ENCODE peak calls at places on chromosomes 12 and 14, in seven cellular contexts. Y is T-helper 9 cell; X is fibroblast of villous mesenchyme; P is skeletal muscle cell; Z is HFFc6; F is mucosa of gallbladder; M is CD4-positive, alpha-beta T cell. R is an unnamed sample.

GRCh38 chr14:96797943-96798349 is 764 bp downstream of the VRK1 start:
- DNase-seq in Y (no peak), X (peak; percentile 17), P (no peak), Z (no peak), F (no peak), M (no peak), R (peak; percentile 11)

GRCh38 chr14:35992816-35993511 is 166.8 kb downstream of the BRMS1L start:
- DNase-seq in Y (no peak), X (no peak), P (no peak), Z (no peak), F (no peak), M (no peak), R (no peak)

GRCh38 chr12:8953773-8954402 is 4.4 kb upstream of the M6PR start:
- DNase-seq in Y (peak; percentile 54), X (no peak), P (no peak), Z (no peak), F (no peak), M (peak; percentile 45), R (peak; percentile 46)

GRCh38 chr14:38255408-38255672 is 553 bp downstream of the CLEC14A start:
- DNase-seq in Y (no peak), X (no peak), P (no peak), Z (no peak), F (no peak), M (no peak), R (no peak)

GRCh38 chr12:43766291-43766690 is 7.5 kb downstream of the IRAK4 start:
- DNase-seq in Y (no peak), X (peak; percentile 19), P (no peak), Z (peak; percentile 20), F (no peak), M (no peak), R (no peak)

GRCh38 chr12:83843531-83843930 is 1069.1 kb downstream of the SLC6A15 start:
- DNase-seq in Y (no peak), X (no peak), P (peak; percentile 58), Z (no peak), F (no peak), M (no peak), R (no peak)

GRCh38 chr12:24596768-24597388 is 352.0 kb downstream of the BCAT1 start:
- DNase-seq in Y (no peak), X (peak; percentile 65), P (no peak), Z (peak; percentile 10), F (no peak), M (no peak), R (no peak)

GRCh38 chr12:104219361-104219892 is 3.8 kb downstream of the TXNRD1 start:
- DNase-seq in Y (no peak), X (peak; percentile 99), P (peak; percentile 91), Z (peak; percentile 99), F (peak; percentile 57), M (no peak), R (no peak)

GRCh38 chr14:70808023-70808401 is 1.3 kb downstream of the MAP3K9 start:
- DNase-seq in Y (peak; percentile 34), X (no peak), P (no peak), Z (no peak), F (peak; percentile 17), M (peak; percentile 46), R (peak; percentile 55)

GRCh38 chr14:33738481-33738880 is 212.4 kb downstream of the EGLN3 start:
- DNase-seq in Y (no peak), X (no peak), P (no peak), Z (no peak), F (no peak), M (no peak), R (no peak)

GRCh38 chr12:5430639-5431603 is 987 bp upstream of the NTF3 start:
- DNase-seq in Y (no peak), X (no peak), P (no peak), Z (no peak), F (no peak), M (no peak), R (no peak)

GRCh38 chr12:94954029-94954685 is 49.3 kb downstream of the NDUFA12 start:
- DNase-seq in Y (no peak), X (peak; percentile 97), P (peak; percentile 47), Z (peak; percentile 21), F (peak; percentile 12), M (no peak), R (no peak)

GRCh38 chr14:104888489-104889373 is 23.7 kb downstream of the CEP170B start:
- DNase-seq in Y (no peak), X (no peak), P (no peak), Z (no peak), F (no peak), M (no peak), R (peak; percentile 2)

GRCh38 chr12:15122349-15122748 is 98.9 kb downstream of the RERG start:
- DNase-seq in Y (no peak), X (no peak), P (no peak), Z (no peak), F (no peak), M (no peak), R (no peak)

GRCh38 chr12:10673660-10674384 is at the start of gene STYK1:
- DNase-seq in Y (peak; percentile 60), X (peak; percentile 28), P (no peak), Z (peak; percentile 15), F (peak; percentile 71), M (peak; percentile 60), R (peak; percentile 76)

GRCh38 chr12:128076188-128076587 is 190.8 kb upstream of the TMEM132C start:
- DNase-seq in Y (no peak), X (peak; percentile 94), P (peak; percentile 64), Z (peak; percentile 13), F (no peak), M (no peak), R (no peak)

GRCh38 chr14:81449114-81449513 is 49.0 kb upstream of the STON2 start:
- DNase-seq in Y (no peak), X (no peak), P (no peak), Z (no peak), F (no peak), M (no peak), R (no peak)

GRCh38 chr12:89960011-89960507 is 251.4 kb upstream of the ATP2B1 start:
- DNase-seq in Y (no peak), X (peak; percentile 73), P (no peak), Z (no peak), F (no peak), M (no peak), R (no peak)

GRCh38 chr14:52380294-52380693 is 66.2 kb downstream of the PTGER2 start:
- DNase-seq in Y (no peak), X (peak; percentile 29), P (no peak), Z (no peak), F (no peak), M (no peak), R (no peak)

GRCh38 chr14:73238941-73239340 is 1.6 kb downstream of the PAPLN start:
- DNase-seq in Y (no peak), X (no peak), P (no peak), Z (no peak), F (no peak), M (no peak), R (no peak)

GRCh38 chr12:117685115-117685926 is 283.5 kb downstream of the KSR2 start:
- DNase-seq in Y (no peak), X (peak; percentile 63), P (peak; percentile 76), Z (peak; percentile 79), F (peak; percentile 74), M (no peak), R (no peak)

GRCh38 chr12:98745578-98746391 is 100.7 kb downstream of the APAF1 start:
- DNase-seq in Y (no peak), X (no peak), P (no peak), Z (no peak), F (no peak), M (no peak), R (no peak)

GRCh38 chr14:95126906-95127530 is 30.3 kb downstream of the DICER1 start:
- DNase-seq in Y (no peak), X (no peak), P (no peak), Z (no peak), F (no peak), M (no peak), R (no peak)

GRCh38 chr12:112184056-112184887 is 58.9 kb downstream of the TRAFD1 start:
- DNase-seq in Y (no peak), X (no peak), P (no peak), Z (no peak), F (no peak), M (no peak), R (no peak)

GRCh38 chr12:88833641-88834116 is 253.4 kb upstream of the KITLG start:
- DNase-seq in Y (no peak), X (peak; percentile 34), P (no peak), Z (peak; percentile 13), F (no peak), M (no peak), R (no peak)

GRCh38 chr14:60654303-60654925 is 5.1 kb upstream of the SIX1 start:
- DNase-seq in Y (no peak), X (no peak), P (no peak), Z (peak; percentile 79), F (no peak), M (no peak), R (no peak)

R was measured in activated gamma-delta T cell treated with Interleukin-2 at 50 U/mL for 16 hours.